ENCODE peak calls at places on chromosome 3, in four cellular contexts. One of them, this sample, is unnamed.

GRCh38 chr3:101988591-101988990 is 139.3 kb downstream of the NFKBIZ start:
- DNase-seq in ovary: no peak
- DNase-seq in tibial artery: peak; percentile 25
- DNase-seq in RPMI8226: no peak
- DNase-seq in this sample: no peak

GRCh38 chr3:110743202-110743601 is 328.4 kb upstream of the NECTIN3 start:
- DNase-seq in ovary: no peak
- DNase-seq in tibial artery: no peak
- DNase-seq in RPMI8226: no peak
- DNase-seq in this sample: no peak

GRCh38 chr3:152595975-152596832 is 238.7 kb upstream of the P2RY1 start:
- DNase-seq in ovary: peak; percentile 64
- DNase-seq in tibial artery: peak; percentile 51
- DNase-seq in RPMI8226: peak; percentile 33
- DNase-seq in this sample: no peak

GRCh38 chr3:62567097-62568021 is 194.0 kb upstream of the FEZF2 start:
- DNase-seq in ovary: peak; percentile 66
- DNase-seq in tibial artery: peak; percentile 60
- DNase-seq in RPMI8226: no peak
- DNase-seq in this sample: no peak

GRCh38 chr3:52436500-52437106 is 8.3 kb downstream of the SEMA3G start:
- DNase-seq in ovary: peak; percentile 31
- DNase-seq in tibial artery: no peak
- DNase-seq in RPMI8226: no peak
- DNase-seq in this sample: no peak

GRCh38 chr3:59327324-59327939 is 277.6 kb upstream of the CFAP20DC start:
- DNase-seq in ovary: no peak
- DNase-seq in tibial artery: no peak
- DNase-seq in RPMI8226: no peak
- DNase-seq in this sample: no peak

GRCh38 chr3:136634821-136635220 is 117.4 kb downstream of the STAG1 start:
- DNase-seq in ovary: no peak
- DNase-seq in tibial artery: no peak
- DNase-seq in RPMI8226: no peak
- DNase-seq in this sample: no peak

GRCh38 chr3:173140986-173141385 is at the start of gene SPATA16:
- DNase-seq in ovary: no peak
- DNase-seq in tibial artery: no peak
- DNase-seq in RPMI8226: no peak
- DNase-seq in this sample: peak; percentile 64

GRCh38 chr3:49519266-49519665 is 35.0 kb upstream of the BSN start:
- DNase-seq in ovary: no peak
- DNase-seq in tibial artery: no peak
- DNase-seq in RPMI8226: no peak
- DNase-seq in this sample: peak; percentile 17

GRCh38 chr3:51024765-51025681 is 350.3 kb downstream of the DOCK3 start:
- DNase-seq in ovary: no peak
- DNase-seq in tibial artery: no peak
- DNase-seq in RPMI8226: peak; percentile 28
- DNase-seq in this sample: peak; percentile 84

GRCh38 chr3:63920001-63920400 is 7.8 kb upstream of the SCAANT1 start:
- DNase-seq in ovary: no peak
- DNase-seq in tibial artery: no peak
- DNase-seq in RPMI8226: no peak
- DNase-seq in this sample: no peak

GRCh38 chr3:139541156-139541897 is 1.8 kb upstream of the RBP1 start:
- DNase-seq in ovary: peak; percentile 34
- DNase-seq in tibial artery: no peak
- DNase-seq in RPMI8226: no peak
- DNase-seq in this sample: no peak

GRCh38 chr3:113912551-113913246 is 35.1 kb upstream of the ZDHHC23 start:
- DNase-seq in ovary: no peak
- DNase-seq in tibial artery: no peak
- DNase-seq in RPMI8226: peak; percentile 72
- DNase-seq in this sample: no peak

GRCh38 chr3:17329932-17330331 is 412.5 kb downstream of the TBC1D5 start:
- DNase-seq in ovary: no peak
- DNase-seq in tibial artery: no peak
- DNase-seq in RPMI8226: no peak
- DNase-seq in this sample: no peak

GRCh38 chr3:51968883-51969674 is 1.8 kb upstream of the PCBP4 start:
- DNase-seq in ovary: no peak
- DNase-seq in tibial artery: no peak
- DNase-seq in RPMI8226: no peak
- DNase-seq in this sample: no peak

GRCh38 chr3:125057186-125057850 is 1.5 kb upstream of the HEG1 start:
- DNase-seq in ovary: no peak
- DNase-seq in tibial artery: no peak
- DNase-seq in RPMI8226: no peak
- DNase-seq in this sample: no peak

GRCh38 chr3:57556459-57557087 is 499 bp downstream of the PDE12 start:
- DNase-seq in ovary: no peak
- DNase-seq in tibial artery: no peak
- DNase-seq in RPMI8226: peak; percentile 40
- DNase-seq in this sample: peak; percentile 88

GRCh38 chr3:9875448-9875847 is 4.6 kb downstream of the CIDEC start:
- DNase-seq in ovary: no peak
- DNase-seq in tibial artery: no peak
- DNase-seq in RPMI8226: no peak
- DNase-seq in this sample: no peak

GRCh38 chr3:44039006-44039405 is 202.7 kb upstream of the TOPAZ1 start:
- DNase-seq in ovary: no peak
- DNase-seq in tibial artery: no peak
- DNase-seq in RPMI8226: peak; percentile 37
- DNase-seq in this sample: no peak

GRCh38 chr3:164521139-164521538 is 557.2 kb downstream of the SI start:
- DNase-seq in ovary: no peak
- DNase-seq in tibial artery: no peak
- DNase-seq in RPMI8226: no peak
- DNase-seq in this sample: no peak

GRCh38 chr3:36674816-36675215 is 89.5 kb downstream of the DCLK3 start:
- DNase-seq in ovary: no peak
- DNase-seq in tibial artery: no peak
- DNase-seq in RPMI8226: no peak
- DNase-seq in this sample: no peak

GRCh38 chr3:25430942-25431570 is 3.0 kb downstream of the RARB start:
- DNase-seq in ovary: no peak
- DNase-seq in tibial artery: no peak
- DNase-seq in RPMI8226: no peak
- DNase-seq in this sample: no peak

GRCh38 chr3:6821411-6821810 is 39.5 kb upstream of the GRM7 start:
- DNase-seq in ovary: no peak
- DNase-seq in tibial artery: no peak
- DNase-seq in RPMI8226: no peak
- DNase-seq in this sample: no peak

GRCh38 chr3:180870008-180870733 is 42.3 kb upstream of the FXR1 start:
- DNase-seq in ovary: peak; percentile 75
- DNase-seq in tibial artery: peak; percentile 52
- DNase-seq in RPMI8226: no peak
- DNase-seq in this sample: no peak

GRCh38 chr3:156630081-156630772 is 44.2 kb upstream of the TIPARP start:
- DNase-seq in ovary: no peak
- DNase-seq in tibial artery: no peak
- DNase-seq in RPMI8226: no peak
- DNase-seq in this sample: no peak

GRCh38 chr3:13878711-13879101 is 1.2 kb downstream of the WNT7A start:
- DNase-seq in ovary: no peak
- DNase-seq in tibial artery: no peak
- DNase-seq in RPMI8226: no peak
- DNase-seq in this sample: no peak

GRCh38 chr3:58690490-58690889 is 23.9 kb upstream of the FAM3D start:
- DNase-seq in ovary: no peak
- DNase-seq in tibial artery: no peak
- DNase-seq in RPMI8226: no peak
- DNase-seq in this sample: no peak

GRCh38 chr3:100556656-100557310 is 52.6 kb upstream of the ADGRG7 start:
- DNase-seq in ovary: no peak
- DNase-seq in tibial artery: peak; percentile 59
- DNase-seq in RPMI8226: no peak
- DNase-seq in this sample: no peak

GRCh38 chr3:157070600-157070999 is 89.3 kb downstream of the CCNL1 start:
- DNase-seq in ovary: no peak
- DNase-seq in tibial artery: no peak
- DNase-seq in RPMI8226: no peak
- DNase-seq in this sample: no peak

GRCh38 chr3:22836131-22836530 is 367.0 kb upstream of the UBE2E2 start:
- DNase-seq in ovary: no peak
- DNase-seq in tibial artery: no peak
- DNase-seq in RPMI8226: no peak
- DNase-seq in this sample: no peak

GRCh38 chr3:188752850-188753249 is 418.9 kb upstream of the TPRG1 start:
- DNase-seq in ovary: no peak
- DNase-seq in tibial artery: no peak
- DNase-seq in RPMI8226: no peak
- DNase-seq in this sample: no peak

GRCh38 chr3:52715714-52716305 is 9.9 kb downstream of the SPCS1 start:
- DNase-seq in ovary: no peak
- DNase-seq in tibial artery: no peak
- DNase-seq in RPMI8226: no peak
- DNase-seq in this sample: no peak

GRCh38 chr3:33152363-33153360 is 38.8 kb downstream of the CRTAP start:
- DNase-seq in ovary: no peak
- DNase-seq in tibial artery: no peak
- DNase-seq in RPMI8226: no peak
- DNase-seq in this sample: no peak

GRCh38 chr3:5758699-5759098 is 571.2 kb downstream of the EDEM1 start:
- DNase-seq in ovary: no peak
- DNase-seq in tibial artery: no peak
- DNase-seq in RPMI8226: no peak
- DNase-seq in this sample: no peak

GRCh38 chr3:134214239-134214638 is 36.4 kb downstream of the RYK start:
- DNase-seq in ovary: no peak
- DNase-seq in tibial artery: no peak
- DNase-seq in RPMI8226: no peak
- DNase-seq in this sample: no peak